ENCODE peak calls at places on chromosomes 3 and 15, in five cellular contexts. S is A549, U is heart right ventricle, Z is spleen, B is left ventricle myocardium inferior. X is an unnamed sample.

GRCh38 chr3:184815046-184815930 is 3.3 kb downstream of the VPS8 start:
- DNase-seq in U (no peak), B (no peak), S (no peak), Z (no peak), X (peak; percentile 77)

GRCh38 chr3:63351159-63352007 is 73.3 kb downstream of the SYNPR start:
- DNase-seq in B (no peak), U (no peak), Z (no peak), S (peak; percentile 55), X (no peak)

GRCh38 chr15:33742807-33743206 is 225.5 kb upstream of the CHRM5 start:
- DNase-seq in S (no peak), U (no peak), B (no peak), Z (no peak), X (no peak)

GRCh38 chr15:95409924-95410323 is 920.6 kb upstream of the NR2F2 start:
- DNase-seq in S (no peak), B (no peak), U (no peak), Z (no peak), X (peak; percentile 16)

GRCh38 chr15:40838756-40839155 is 5.1 kb upstream of the SPINT1 start:
- DNase-seq in S (no peak), B (no peak), Z (peak; percentile 9), U (no peak), X (no peak)

GRCh38 chr3:107957506-107957905 is 133.3 kb downstream of the CD47 start:
- DNase-seq in U (no peak), Z (no peak), S (no peak), B (no peak), X (no peak)

GRCh38 chr3:74633021-74633420 is 18.6 kb upstream of the CNTN3 start:
- DNase-seq in S (no peak), B (no peak), U (no peak), Z (no peak), X (no peak)

GRCh38 chr3:120198305-120198878 is 86.6 kb downstream of the GPR156 start:
- DNase-seq in Z (no peak), U (no peak), S (peak; percentile 59), B (no peak), X (no peak)

GRCh38 chr3:82308755-82309154 is 547.3 kb upstream of the GBE1 start:
- DNase-seq in Z (no peak), B (no peak), S (no peak), U (no peak), X (no peak)

GRCh38 chr15:88419830-88420229 is 47.4 kb downstream of the MRPL46 start:
- DNase-seq in U (no peak), S (peak; percentile 57), Z (no peak), B (no peak), X (no peak)

GRCh38 chr15:58228708-58229107 is 90.5 kb downstream of the AQP9 start:
- DNase-seq in U (no peak), B (no peak), S (peak; percentile 40), Z (no peak), X (peak; percentile 74)

GRCh38 chr3:184440161-184440560 is 60.3 kb downstream of the CHRD start:
- DNase-seq in B (no peak), U (no peak), S (no peak), Z (no peak), X (no peak)

GRCh38 chr15:92817339-92817886 is 82.7 kb upstream of the CHD2 start:
- DNase-seq in Z (no peak), U (no peak), S (no peak), B (no peak), X (no peak)

GRCh38 chr3:146067048-146067447 is 93.9 kb downstream of the PLOD2 start:
- DNase-seq in Z (no peak), U (no peak), S (peak; percentile 77), B (no peak), X (no peak)

GRCh38 chr3:66729685-66730393 is 229.0 kb upstream of the LRIG1 start:
- DNase-seq in U (no peak), B (no peak), S (no peak), Z (no peak), X (no peak)

GRCh38 chr15:92184679-92185230 is 208.9 kb upstream of the ST8SIA2 start:
- DNase-seq in Z (no peak), S (no peak), U (no peak), B (no peak), X (no peak)

GRCh38 chr3:84621823-84622222 is 337.0 kb upstream of the CADM2 start:
- DNase-seq in B (no peak), S (no peak), Z (no peak), U (no peak), X (no peak)

GRCh38 chr3:46923559-46924350 is 46.2 kb downstream of the PTH1R start:
- DNase-seq in S (peak; percentile 37), Z (peak; percentile 85), U (no peak), B (no peak), X (peak; percentile 50)

GRCh38 chr15:23648920-23649515 is 1.4 kb upstream of the MAGEL2 start:
- DNase-seq in U (peak; percentile 25), S (peak; percentile 18), B (no peak), Z (no peak), X (peak; percentile 70)

GRCh38 chr3:37969601-37970100 is 20.9 kb upstream of the VILL start:
- DNase-seq in B (no peak), Z (no peak), U (no peak), S (no peak), X (peak; percentile 79)

GRCh38 chr3:132637590-132637989 is 22.0 kb downstream of the ACAD11 start:
- DNase-seq in S (no peak), B (no peak), U (no peak), Z (no peak), X (no peak)

GRCh38 chr3:160941885-160942494 is 163.2 kb downstream of the B3GALNT1 start:
- DNase-seq in B (no peak), Z (no peak), U (no peak), S (peak; percentile 65), X (peak; percentile 39)

DNA sequence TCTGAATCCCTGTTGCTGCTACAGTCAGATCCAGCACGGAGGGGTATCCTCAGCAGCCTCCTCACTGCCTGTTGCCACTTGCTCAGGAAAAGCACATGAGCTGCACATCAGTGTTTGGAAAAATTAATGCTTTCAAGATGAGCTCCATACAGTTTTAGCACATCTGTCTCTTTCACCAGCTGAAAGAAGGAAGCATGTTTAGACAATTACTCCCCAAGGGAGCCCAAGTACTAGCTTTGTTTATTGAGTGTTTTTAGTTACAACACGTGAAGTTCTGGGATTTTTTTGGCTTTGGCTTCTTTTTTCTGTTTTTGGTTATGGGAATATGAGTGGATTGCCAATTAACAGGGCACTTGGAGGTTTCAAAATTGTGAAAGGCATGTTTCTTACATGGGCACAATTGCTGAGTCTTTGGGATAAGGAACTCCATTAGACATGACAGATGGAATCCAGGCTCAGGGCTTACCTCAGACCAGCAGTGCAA is 92.5 kb upstream of the ROPN1 start:
- DNase-seq in Z (no peak), U (no peak), S (no peak), B (no peak), X (no peak)
- H3K27ac ChIP-seq in Z (no peak overlapping the region), U (no peak overlapping the region), S (no peak overlapping the region), B (peak overlapping the region; percentile 70), X (no peak overlapping the region)

GRCh38 chr3:31274406-31275024 is 258.2 kb upstream of the STT3B start:
- DNase-seq in Z (no peak), U (no peak), S (no peak), B (no peak), X (no peak)
- H3K4me3 ChIP-seq in Z (no peak overlapping the region), U (no peak overlapping the region), S (no peak overlapping the region), B (no peak overlapping the region), X (no peak overlapping the region)

GRCh38 chr15:70347766-70348558 is 250.2 kb upstream of the TLE3 start:
- DNase-seq in S (no peak), B (no peak), U (no peak), Z (no peak), X (no peak)

GRCh38 chr15:70351391-70351790 is 253.7 kb upstream of the TLE3 start:
- DNase-seq in S (no peak), Z (no peak), U (no peak), B (no peak), X (no peak)

GRCh38 chr15:70345251-70346019 is 247.7 kb upstream of the TLE3 start:
- DNase-seq in Z (no peak), U (no peak), S (no peak), B (no peak), X (no peak)

GRCh38 chr15:70347321-70347720 is 249.6 kb upstream of the TLE3 start:
- DNase-seq in B (no peak), U (no peak), S (no peak), Z (no peak), X (no peak)

DNA sequence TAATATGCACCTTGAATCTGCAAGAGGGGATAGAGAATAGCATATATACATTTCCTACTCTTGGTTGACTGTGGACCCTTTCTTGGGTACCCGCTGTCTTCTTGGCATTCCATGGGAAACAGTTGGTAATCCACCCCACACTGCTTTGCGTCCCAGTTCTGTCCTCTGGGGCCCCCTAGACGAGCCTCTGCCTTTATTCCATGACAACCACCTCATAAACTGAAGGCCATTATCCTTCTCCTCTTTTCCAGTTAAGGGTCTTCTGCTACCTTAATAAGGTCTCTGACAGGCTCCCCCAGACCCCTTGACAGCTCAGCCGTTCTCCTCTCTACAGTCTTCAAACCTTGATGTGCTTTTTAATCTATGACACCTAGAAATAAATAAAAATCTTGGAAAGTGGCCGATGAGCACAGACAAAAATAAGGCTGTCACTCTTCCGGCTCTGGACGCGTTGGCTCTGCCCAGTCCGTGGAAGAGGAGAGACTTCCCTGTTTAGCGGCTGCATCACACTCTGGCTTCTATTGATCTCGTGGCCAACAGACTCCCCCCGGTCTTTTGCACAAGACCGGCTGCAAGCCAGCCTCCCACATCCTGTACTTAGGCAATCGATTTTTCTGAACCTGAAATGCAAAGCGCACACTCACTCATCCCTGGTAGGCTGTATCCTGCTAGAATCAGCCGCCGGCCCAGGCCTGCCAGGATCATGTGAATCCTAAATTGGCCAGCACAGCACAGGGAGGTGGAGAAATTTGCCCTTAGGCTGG is 251.0 kb upstream of the TLE3 start:
- DNase-seq in Z (no peak), S (no peak), B (no peak), U (no peak), X (no peak)
- H3K27ac ChIP-seq in Z (peak overlapping the region; percentile 0), S (no peak overlapping the region), B (no peak overlapping the region), U (peak overlapping the region; percentile 55), X (no peak overlapping the region)

DNA sequence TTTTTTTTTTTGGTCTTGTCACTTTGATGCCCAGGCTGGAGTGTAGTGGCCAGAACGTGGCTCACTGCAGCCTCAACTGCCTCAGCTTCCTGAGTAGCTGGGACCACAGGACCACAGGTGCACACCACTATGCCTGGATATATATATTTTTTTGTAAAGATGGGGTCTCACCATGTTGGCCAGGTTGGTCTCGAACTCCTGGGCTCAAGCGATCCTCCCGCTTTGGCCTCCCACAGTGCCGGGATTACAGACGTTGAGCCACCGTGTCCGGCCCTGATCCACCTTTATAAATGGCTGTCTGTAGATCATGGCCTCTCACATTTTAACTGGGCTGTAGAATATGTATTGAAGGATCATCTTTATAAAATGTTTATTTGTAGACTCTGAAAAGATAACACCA is 1.9 kb upstream of the EIF3J start:
- DNase-seq in Z (no peak), B (no peak), U (no peak), S (no peak), X (no peak)
- H3K4me3 ChIP-seq in Z (no peak overlapping the region), B (peak overlapping the region; percentile 92), U (no peak overlapping the region), S (no peak overlapping the region), X (no peak overlapping the region)

DNA sequence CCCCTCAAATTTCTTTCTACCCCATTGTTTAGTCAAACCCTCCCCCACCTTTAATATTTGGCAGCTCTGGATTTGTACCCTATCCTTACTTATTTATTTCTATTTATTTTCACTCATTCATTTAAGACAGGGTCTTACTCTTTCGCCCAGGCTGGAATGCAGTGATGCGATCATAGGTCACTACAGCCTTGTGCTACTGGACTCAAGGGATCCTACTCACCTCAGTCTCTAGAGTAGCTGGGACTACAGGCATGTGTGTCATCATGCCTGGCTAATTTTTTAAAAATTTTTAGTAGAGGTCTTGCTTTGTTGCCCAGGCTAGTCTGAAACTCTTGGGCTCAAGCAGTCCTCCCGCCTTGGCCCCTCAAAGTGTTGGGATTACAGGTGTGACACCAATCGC is 35.4 kb downstream of the ARIH1 start:
- DNase-seq in U (no peak), Z (no peak), S (no peak), B (no peak), X (no peak)
- H3K27ac ChIP-seq in U (no peak overlapping the region), Z (no peak overlapping the region), S (no peak overlapping the region), B (no peak overlapping the region), X (no peak overlapping the region)

GRCh38 chr15:53404930-53405493 is 354.5 kb downstream of the WDR72 start:
- DNase-seq in Z (no peak), U (no peak), B (no peak), S (no peak), X (no peak)
- H3K4me3 ChIP-seq in Z (no peak overlapping the region), U (no peak overlapping the region), B (no peak overlapping the region), S (no peak overlapping the region), X (no peak overlapping the region)